ENCODE peak calls at places on chromosomes 2 and 18, in eight cellular contexts. B is dermis blood vessel endothelial cell; G is germinal center; M is stimulated activated CD8-positive, alpha-beta memory T cell treated with anti-CD3 and anti-CD28 coated beads, Interleukin-2, amount 100 ng/mL, for 1 hour; I is cardiac fibroblast; L is ELF-1; Q is NCI-H1436; O is activated naive CD4-positive, alpha-beta T cell. A is an unnamed sample.

GRCh38 chr2:72993147-72993546 is 75.8 kb downstream of the EMX1 start:
- DNase-seq in B (peak; percentile 73), I (peak; percentile 49), O (no peak), Q (peak; percentile 21), G (peak; percentile 79), L (peak; percentile 80), M (no peak), A (no peak)

GRCh38 chr2:239130786-239131325 is 270.0 kb downstream of the HDAC4 start:
- DNase-seq in L (no peak), I (no peak), O (no peak), B (no peak), M (no peak), Q (no peak), G (no peak), A (no peak)

GRCh38 chr2:128727914-128728313 is 409.2 kb upstream of the HS6ST1 start:
- DNase-seq in B (no peak), Q (no peak), M (no peak), O (no peak), L (no peak), I (peak; percentile 92), G (no peak), A (no peak)

GRCh38 chr2:222424281-222424728 is at the start of gene SGPP2:
- DNase-seq in B (no peak), M (no peak), G (peak; percentile 66), Q (peak; percentile 19), I (no peak), L (no peak), O (no peak), A (no peak)

GRCh38 chr2:149278146-149278878 is 52.1 kb upstream of the LYPD6 start:
- DNase-seq in L (no peak), I (no peak), B (no peak), O (no peak), M (no peak), Q (no peak), G (no peak), A (no peak)

GRCh38 chr2:194182888-194183287 is 1474.1 kb upstream of the SLC39A10 start:
- DNase-seq in B (no peak), G (no peak), I (no peak), L (no peak), Q (no peak), M (no peak), O (no peak), A (no peak)

GRCh38 chr2:179726461-179727180 is 134.8 kb downstream of the ZNF385B start:
- DNase-seq in I (no peak), M (no peak), Q (no peak), G (no peak), B (no peak), O (no peak), L (no peak), A (peak; percentile 86)

GRCh38 chr2:157991932-157992331 is 109.7 kb upstream of the UPP2 start:
- DNase-seq in O (no peak), G (no peak), L (no peak), M (no peak), B (no peak), I (no peak), Q (no peak), A (no peak)

GRCh38 chr18:78803104-78803503 is 176.5 kb upstream of the SALL3 start:
- DNase-seq in L (no peak), O (no peak), I (no peak), Q (no peak), M (no peak), G (no peak), B (no peak), A (no peak)

GRCh38 chr18:5415035-5415434 is 119.5 kb upstream of the ZBTB14 start:
- DNase-seq in B (no peak), G (no peak), I (no peak), Q (no peak), O (no peak), L (no peak), M (no peak), A (no peak)

GRCh38 chr2:88561646-88562388 is 65.4 kb downstream of the EIF2AK3 start:
- DNase-seq in B (no peak), L (no peak), Q (no peak), O (no peak), I (no peak), G (no peak), M (no peak), A (no peak)

GRCh38 chr2:54161660-54162059 is 46.2 kb downstream of the ACYP2 start:
- DNase-seq in I (peak; percentile 19), Q (no peak), M (no peak), L (no peak), G (no peak), O (no peak), B (peak; percentile 8), A (no peak)

GRCh38 chr2:231934441-231935206 is 8.4 kb upstream of the NPPC start:
- DNase-seq in Q (no peak), L (no peak), I (no peak), B (no peak), M (no peak), G (no peak), O (no peak), A (no peak)

GRCh38 chr2:20525041-20526035 is 78.5 kb downstream of the RHOB start:
- DNase-seq in Q (peak; percentile 61), B (peak; percentile 45), L (peak; percentile 55), O (no peak), I (peak; percentile 67), M (no peak), G (no peak), A (peak; percentile 14)

GRCh38 chr2:241609859-241610793 is 26.8 kb downstream of the THAP4 start:
- DNase-seq in M (peak; percentile 76), G (peak; percentile 90), B (peak; percentile 89), O (peak; percentile 66), Q (peak; percentile 91), L (peak; percentile 98), I (peak; percentile 90), A (peak; percentile 26)

GRCh38 chr2:236673823-236674185 is 104.2 kb downstream of the ACKR3 start:
- DNase-seq in G (no peak), B (no peak), Q (no peak), O (no peak), I (no peak), L (no peak), M (no peak), A (no peak)

GRCh38 chr18:8329186-8329771 is 280.0 kb upstream of the RAB12 start:
- DNase-seq in B (peak; percentile 39), M (no peak), Q (no peak), O (no peak), G (no peak), L (no peak), I (peak; percentile 74), A (no peak)

GRCh38 chr2:216553093-216553478 is 54.4 kb downstream of the RPL37A start:
- DNase-seq in G (no peak), Q (no peak), M (no peak), B (no peak), L (peak; percentile 42), I (no peak), O (no peak), A (no peak)

GRCh38 chr2:109531896-109532727 is 81.7 kb downstream of the SEPTIN10 start:
- DNase-seq in L (no peak), Q (no peak), B (no peak), O (no peak), G (no peak), M (no peak), I (no peak), A (no peak)

GRCh38 chr2:197613509-197613987 is 61.8 kb downstream of the RFTN2 start:
- DNase-seq in I (peak; percentile 72), L (no peak), M (no peak), G (no peak), B (no peak), O (no peak), Q (peak; percentile 11), A (no peak)

GRCh38 chr2:239544846-239545465 is 144.1 kb upstream of the HDAC4 start:
- DNase-seq in O (no peak), Q (no peak), B (no peak), M (no peak), G (no peak), I (no peak), L (no peak), A (no peak)

GRCh38 chr2:230137902-230138539 is 69.3 kb upstream of the SLC16A14 start:
- DNase-seq in G (no peak), M (no peak), L (no peak), B (no peak), Q (no peak), O (no peak), I (no peak), A (peak; percentile 83)

GRCh38 chr2:215793747-215794595 is 219.4 kb downstream of the MREG start:
- DNase-seq in I (peak; percentile 93), O (no peak), M (no peak), B (peak; percentile 96), Q (no peak), G (no peak), L (peak; percentile 35), A (peak; percentile 96)

GRCh38 chr2:166942377-166942776 is 54.1 kb downstream of the XIRP2 start:
- DNase-seq in I (no peak), O (no peak), B (no peak), Q (no peak), L (no peak), M (no peak), G (no peak), A (no peak)

GRCh38 chr18:63974991-63975390 is 5.1 kb downstream of the SERPINB8 start:
- DNase-seq in O (no peak), M (no peak), G (no peak), L (peak; percentile 4), Q (no peak), B (peak; percentile 49), I (peak; percentile 65), A (no peak)

GRCh38 chr18:56913970-56914369 is 232.9 kb upstream of the BOD1L2 start:
- DNase-seq in L (peak; percentile 66), Q (no peak), I (no peak), M (no peak), O (no peak), B (no peak), G (no peak), A (no peak)